ENCODE peak calls at places on chromosomes 16 and 17, in eight cellular contexts. Q is fibroblast of lung; V is transverse colon; L is GM23248; G is CD8-positive, alpha-beta T cell; S is tibial artery; R is small intestine; I is endothelial cell of umbilical vein. K is an unnamed sample. For H3K27me3 and H3K9me3, the result is how much of the 10 kb centered on the place peaks cover.

GRCh38 chr17:49572806-49573420 is 2.8 kb upstream of the NXPH3 start:
- DNase-seq in Q (no peak), V (no peak), L (no peak), G (no peak), S (peak), R (no peak), I (no peak), K (no peak)

GRCh38 chr16:11566398-11566797 is 20.3 kb downstream of the LITAF start:
- DNase-seq in Q (no peak), V (no peak), L (no peak), G (no peak), S (peak), R (no peak), I (no peak), K (no peak)

GRCh38 chr17:44053130-44053872 is 13.2 kb downstream of the LSM12 start:
- DNase-seq in Q (peak), V (no peak), L (no peak), G (no peak), S (no peak), R (peak), I (no peak), K (no peak)

GRCh38 chr16:85042126-85042525 is 14.5 kb downstream of the KIAA0513 start:
- DNase-seq in Q (no peak), V (no peak), L (no peak), G (no peak), S (no peak), R (no peak), I (no peak), K (no peak)

GRCh38 chr17:78591263-78591671 is 14.1 kb upstream of the DNAH17 start:
- DNase-seq in Q (no peak), V (no peak), L (no peak), G (no peak), S (no peak), R (no peak), I (no peak), K (no peak)

GRCh38 chr16:57703416-57704010 is 8.9 kb downstream of the DRC7 start:
- DNase-seq in Q (no peak), V (no peak), L (no peak), G (no peak), S (no peak), R (no peak), I (no peak), K (no peak)

GRCh38 chr17:30251931-30252330 is 16.4 kb upstream of the SLC6A4 start:
- DNase-seq in Q (no peak), V (no peak), L (no peak), G (no peak), S (no peak), R (no peak), I (no peak), K (no peak)

GRCh38 chr16:84369938-84370627 is 1.7 kb downstream of the ATP2C2 start:
- DNase-seq in Q (no peak), V (peak), L (no peak), G (no peak), S (no peak), R (peak), I (no peak), K (no peak)

GRCh38 chr17:81151039-81151677 is 14.1 kb upstream of the PVALEF start:
- DNase-seq in Q (no peak), V (no peak), L (no peak), G (no peak), S (no peak), R (no peak), I (no peak), K (no peak)

DNA sequence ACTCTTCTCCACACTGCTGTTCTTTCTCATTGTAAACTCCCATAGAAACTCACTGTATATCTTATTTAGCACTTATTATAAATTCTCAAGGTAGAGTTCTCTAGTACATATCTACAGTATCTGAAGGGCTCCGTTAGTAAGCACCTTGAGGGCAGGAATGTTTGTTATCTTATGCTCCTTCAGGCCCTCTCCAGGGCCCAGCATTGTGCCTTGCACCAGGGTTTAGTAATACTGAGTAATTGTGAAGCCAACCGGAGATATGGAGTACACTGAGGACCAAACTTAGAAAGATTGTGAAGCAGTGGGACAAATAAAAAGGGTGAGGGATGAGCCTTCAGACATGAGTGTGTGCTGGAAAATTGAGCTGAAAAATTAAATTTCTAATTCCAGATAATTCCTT is 26.4 kb downstream of the RNF43 start:
- DNase-seq in Q (no peak), V (no peak), L (no peak), G (no peak), S (no peak), R (no peak), I (no peak), K (no peak)
- H3K27me3 ChIP-seq in Q (under half), V (under half), L (half or more), G (under half), S (under half), R (under half), I (under half), K (under half)

GRCh38 chr16:51553314-51553713 is 402.2 kb upstream of the SALL1 start:
- DNase-seq in Q (no peak), V (no peak), L (no peak), G (no peak), S (no peak), R (no peak), I (no peak), K (no peak)
- H3K4me3 ChIP-seq in Q (no peak), V (no peak), L (no peak), G (no peak), S (no peak), R (no peak), I (no peak), K (no peak)

GRCh38 chr17:5179003-5179402 is 12.7 kb downstream of the ZNF594 start:
- DNase-seq in Q (no peak), V (no peak), L (no peak), G (no peak), S (no peak), R (no peak), I (no peak), K (no peak)
- H3K9me3 ChIP-seq in Q (under half), V (half or more), L (under half), G (under half), S (under half), R (under half), I (under half), K (under half)

GRCh38 chr17:34579979-34580684 is 750 bp downstream of the TMEM132E start:
- DNase-seq in Q (no peak), V (no peak), L (peak), G (no peak), S (no peak), R (no peak), I (peak), K (peak)
- H3K27me3 ChIP-seq in Q (under half), V (half or more), L (half or more), G (under half), S (half or more), R (under half), I (half or more), K (half or more)

GRCh38 chr17:6610011-6610410 is 30.5 kb downstream of the KIAA0753 start:
- DNase-seq in Q (no peak), V (no peak), L (no peak), G (no peak), S (no peak), R (no peak), I (no peak), K (no peak)

GRCh38 chr17:6608321-6608720 is 32.2 kb downstream of the KIAA0753 start:
- DNase-seq in Q (no peak), V (no peak), L (peak), G (no peak), S (no peak), R (no peak), I (no peak), K (no peak)

DNA sequence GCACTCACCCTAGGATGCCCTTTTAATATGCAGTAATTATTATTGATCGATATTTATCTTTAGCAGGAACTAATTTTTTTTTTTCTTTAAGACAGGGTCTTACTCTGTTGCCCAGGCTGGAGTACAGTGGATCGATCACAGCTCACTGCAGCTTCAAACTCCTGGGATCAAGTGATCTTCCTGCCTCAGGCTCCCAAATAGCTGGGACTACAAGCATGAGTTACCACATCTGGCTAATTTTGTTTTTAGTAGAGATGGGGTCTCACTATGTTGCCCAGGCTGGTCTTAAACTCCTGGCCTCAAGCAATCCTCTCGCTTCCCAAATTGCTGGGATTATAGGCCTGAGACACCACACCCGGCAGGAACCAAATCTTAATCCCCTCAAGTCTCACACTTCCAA is 29.3 kb downstream of the KIAA0753 start:
- DNase-seq in Q (no peak), V (no peak), L (no peak), G (no peak), S (no peak), R (no peak), I (no peak), K (no peak)
- H3K4me3 ChIP-seq in Q (no peak), V (no peak), L (no peak), G (no peak), S (no peak), R (no peak), I (no peak), K (no peak)

DNA sequence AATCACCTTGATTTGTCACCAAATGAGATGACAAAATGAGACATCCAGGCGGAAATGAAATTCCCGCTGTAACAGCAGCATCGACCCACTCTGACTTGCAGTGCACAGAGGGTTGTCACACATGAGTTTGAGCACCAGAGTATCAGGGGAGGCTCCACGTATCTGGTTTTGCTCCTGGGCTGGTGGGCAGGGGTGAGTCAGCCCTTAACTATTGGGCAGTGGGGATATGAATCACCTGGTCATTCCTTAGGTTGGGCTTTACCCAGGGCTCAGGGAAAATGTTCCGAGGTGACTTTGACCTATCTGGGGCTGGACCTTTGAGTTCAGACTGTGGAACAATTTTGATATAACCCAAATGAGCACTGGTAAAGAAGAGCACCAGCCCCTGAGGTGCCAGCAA is 245.1 kb upstream of the CCL2 start:
- DNase-seq in Q (no peak), V (no peak), L (no peak), G (no peak), S (no peak), R (no peak), I (no peak), K (no peak)
- H3K9me3 ChIP-seq in Q (under half), V (under half), L (under half), G (under half), S (under half), R (under half), I (under half), K (under half)

GRCh38 chr16:86218479-86219170 is 291.7 kb upstream of the FOXF1 start:
- DNase-seq in Q (no peak), V (no peak), L (no peak), G (no peak), S (no peak), R (no peak), I (no peak), K (no peak)
- H3K27me3 ChIP-seq in Q (under half), V (under half), L (half or more), G (under half), S (half or more), R (under half), I (under half), K (under half)

K was measured in MG63.